ENCODE peak calls at places on chromosome 14, in ten cellular contexts. H, Y, W, T, C, Q, N, G, J and P are unnamed samples.

GRCh38 chr14:101027966-101028365 is 124.4 kb upstream of the RTL1 start:
- DNase-seq in H (no peak), Y (no peak), W (no peak), T (no peak), C (no peak), Q (peak), N (no peak), G (no peak), J (no peak), P (no peak)

GRCh38 chr14:73452341-73453191 is 5.8 kb downstream of the NUMB start:
- DNase-seq in H (no peak), Y (no peak), W (peak), T (no peak), C (no peak), Q (no peak), N (peak), G (no peak), J (no peak), P (no peak)

GRCh38 chr14:49553106-49553505 is 33.1 kb downstream of the RPS29 start:
- DNase-seq in H (no peak), Y (no peak), W (no peak), T (no peak), C (no peak), Q (no peak), N (no peak), G (no peak), J (no peak), P (no peak)

GRCh38 chr14:105255021-105255507 is 6.7 kb downstream of the BTBD6 start:
- DNase-seq in H (no peak), Y (no peak), W (peak), T (no peak), C (no peak), Q (no peak), N (peak), G (no peak), J (no peak), P (no peak)

GRCh38 chr14:93234798-93235197 is 27.7 kb downstream of the UBR7 start:
- DNase-seq in H (no peak), Y (no peak), W (peak), T (no peak), C (no peak), Q (no peak), N (peak), G (no peak), J (no peak), P (peak)

GRCh38 chr14:50377671-50378070 is 19.0 kb downstream of the CDKL1 start:
- DNase-seq in H (no peak), Y (no peak), W (no peak), T (no peak), C (no peak), Q (no peak), N (no peak), G (no peak), J (no peak), P (no peak)

GRCh38 chr14:94598816-94599655 is 13.2 kb upstream of the SERPINA3 start:
- DNase-seq in H (peak), Y (peak), W (peak), T (peak), C (no peak), Q (no peak), N (peak), G (peak), J (peak), P (peak)

GRCh38 chr14:99035268-99035667 is 236.7 kb downstream of the BCL11B start:
- DNase-seq in H (peak), Y (peak), W (no peak), T (no peak), C (no peak), Q (no peak), N (no peak), G (peak), J (no peak), P (no peak)

GRCh38 chr14:36941783-36942521 is 230.5 kb downstream of the SLC25A21 start:
- DNase-seq in H (peak), Y (peak), W (peak), T (peak), C (peak), Q (peak), N (no peak), G (peak), J (peak), P (peak)

GRCh38 chr14:75769047-75769685 is 108.1 kb downstream of the TTLL5 start:
- DNase-seq in H (no peak), Y (no peak), W (peak), T (no peak), C (no peak), Q (no peak), N (no peak), G (no peak), J (no peak), P (no peak)

GRCh38 chr14:96624661-96625435 is 122.7 kb downstream of the PAPOLA start:
- DNase-seq in H (no peak), Y (no peak), W (no peak), T (no peak), C (no peak), Q (peak), N (no peak), G (no peak), J (no peak), P (no peak)

GRCh38 chr14:49280566-49280965 is 305.6 kb downstream of the RPS29 start:
- DNase-seq in H (no peak), Y (no peak), W (no peak), T (no peak), C (no peak), Q (no peak), N (no peak), G (no peak), J (no peak), P (no peak)

GRCh38 chr14:103508521-103508920 is 14.1 kb downstream of the CKB start:
- DNase-seq in H (no peak), Y (no peak), W (no peak), T (no peak), C (no peak), Q (no peak), N (no peak), G (no peak), J (no peak), P (no peak)

GRCh38 chr14:59333668-59334067 is 131.5 kb downstream of the GPR135 start:
- DNase-seq in H (peak), Y (no peak), W (peak), T (no peak), C (no peak), Q (no peak), N (no peak), G (no peak), J (peak), P (no peak)

GRCh38 chr14:63308723-63309317 is 9.9 kb downstream of the GPHB5 start:
- DNase-seq in H (no peak), Y (no peak), W (peak), T (no peak), C (peak), Q (no peak), N (no peak), G (peak), J (no peak), P (peak)

GRCh38 chr14:90274808-90275454 is 18.6 kb downstream of the PSMC1 start:
- DNase-seq in H (no peak), Y (no peak), W (peak), T (no peak), C (no peak), Q (no peak), N (peak), G (no peak), J (no peak), P (peak)

GRCh38 chr14:104169005-104169764 is 30.8 kb downstream of the KIF26A start:
- DNase-seq in H (no peak), Y (no peak), W (no peak), T (no peak), C (no peak), Q (no peak), N (no peak), G (no peak), J (no peak), P (no peak)

DNA sequence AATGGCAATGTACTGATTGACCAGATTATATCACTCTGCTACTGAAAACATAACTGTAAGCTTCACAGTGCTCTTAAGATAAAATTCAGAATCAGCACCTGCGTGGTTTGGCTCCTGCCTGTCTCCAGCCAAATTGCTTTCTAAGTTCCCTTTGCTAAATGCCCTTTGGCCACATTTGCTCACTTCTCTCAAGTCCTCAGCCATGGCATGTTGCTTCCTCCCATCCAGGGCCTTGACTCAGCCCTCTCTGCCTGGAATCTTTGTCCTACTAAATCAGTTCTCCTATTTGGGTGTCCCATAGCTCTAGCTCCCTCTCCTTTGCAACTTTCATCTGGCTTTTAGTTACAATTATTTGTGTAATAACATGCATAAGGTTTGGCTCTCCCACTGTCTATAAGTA is 71.4 kb downstream of the KCNK10 start:
- DNase-seq in H (no peak), Y (no peak), W (no peak), T (no peak), C (no peak), Q (no peak), N (no peak), G (no peak), J (no peak), P (no peak)
- TF ChIP-seq POLR2A in H (no peak), Y (no peak), W (no peak), T (no peak), C (no peak), Q (no peak), N (no peak), G (no peak), J (no peak), P (no peak)

DNA sequence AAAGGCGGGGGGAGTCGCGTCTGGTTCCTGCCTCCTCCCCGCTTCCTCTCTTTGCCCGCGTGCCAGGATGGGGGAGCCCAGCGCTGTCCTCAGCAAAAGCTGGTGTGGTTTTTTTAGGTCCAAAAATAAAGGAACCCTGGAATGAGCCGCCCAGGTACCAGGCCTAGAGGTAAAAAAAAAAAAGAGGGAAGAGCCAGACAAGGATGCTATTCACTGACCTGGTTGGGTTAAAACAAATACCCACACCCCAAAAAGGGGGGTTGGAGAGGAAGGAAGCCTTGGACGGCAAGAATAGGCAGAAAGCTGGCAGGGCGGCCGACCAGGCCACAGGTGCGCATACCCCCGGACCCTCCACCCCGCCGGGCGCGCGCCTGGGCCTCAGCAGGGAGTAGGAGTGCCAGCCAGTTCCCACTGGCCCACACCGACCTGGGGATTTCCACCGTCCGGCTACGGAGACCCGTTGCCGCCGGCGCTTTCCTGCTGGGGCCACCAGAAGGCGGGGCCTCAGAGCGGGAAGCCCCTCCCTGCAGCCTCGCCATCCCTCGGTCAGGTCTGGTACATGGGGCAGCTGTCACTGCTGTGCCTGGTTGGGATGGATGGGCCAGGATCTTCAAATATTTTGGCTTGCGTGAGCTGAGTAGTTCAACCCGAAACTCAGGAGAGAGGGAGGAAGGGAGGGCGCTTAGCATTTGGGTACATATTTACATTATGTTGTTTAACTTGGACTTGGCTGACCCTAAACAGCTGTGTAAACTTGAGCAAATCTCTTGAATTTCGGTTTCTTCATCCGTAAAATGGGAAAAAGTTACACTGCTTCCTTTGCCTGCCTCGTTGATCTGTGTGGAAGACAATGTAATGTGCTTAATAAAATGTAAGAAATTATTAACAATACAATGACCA is 5.4 kb upstream of the IRF2BPL start:
- DNase-seq in H (peak), Y (peak), W (peak), T (peak), C (no peak), Q (peak), N (no peak), G (peak), J (peak), P (peak)
- TF ChIP-seq POLR2A in H (no peak), Y (peak), W (peak), T (no peak), C (no peak), Q (peak), N (peak), G (peak), J (peak), P (no peak)

GRCh38 chr14:24219080-24219479 is 3.2 kb upstream of the MDP1 start:
- DNase-seq in H (no peak), Y (no peak), W (no peak), T (no peak), C (no peak), Q (no peak), N (no peak), G (no peak), J (no peak), P (no peak)

GRCh38 chr14:24213866-24214652 is 771 bp upstream of the CHMP4A start:
- DNase-seq in H (no peak), Y (no peak), W (no peak), T (no peak), C (no peak), Q (no peak), N (no peak), G (no peak), J (no peak), P (no peak)

GRCh38 chr14:24216345-24216699 is 456 bp upstream of the MDP1 start:
- DNase-seq in H (no peak), Y (no peak), W (no peak), T (no peak), C (no peak), Q (no peak), N (no peak), G (no peak), J (no peak), P (no peak)

GRCh38 chr14:24212924-24213865 is at the start of gene CHMP4A:
- DNase-seq in H (peak), Y (peak), W (peak), T (peak), C (peak), Q (peak), N (peak), G (peak), J (peak), P (peak)

GRCh38 chr14:24215495-24216344 is at the start of gene MDP1:
- DNase-seq in H (peak), Y (peak), W (peak), T (peak), C (peak), Q (peak), N (no peak), G (peak), J (peak), P (peak)
- TF ChIP-seq POLR2A in H (no peak), Y (peak), W (peak), T (no peak), C (peak), Q (no peak), N (peak), G (peak), J (peak), P (peak)

GRCh38 chr14:21055473-21056117 is 2.0 kb upstream of the RNASE8 start:
- DNase-seq in H (no peak), Y (no peak), W (no peak), T (no peak), C (no peak), Q (no peak), N (no peak), G (peak), J (no peak), P (peak)
- TF ChIP-seq POLR2A in H (no peak), Y (no peak), W (no peak), T (no peak), C (no peak), Q (no peak), N (no peak), G (peak), J (no peak), P (no peak)